ENCODE peak calls at places on chromosomes 6 and 20, in seven cellular contexts. A is SK-MEL-5; T is activated CD8-positive, alpha-beta memory T cell treated with anti-CD3 and anti-CD28 coated beads, Interleukin-2, amount 50 U/mL, for 4 hours; S is foreskin fibroblast; Y is vagina; O is GM06990; G is tibial nerve. K is an unnamed sample.

GRCh38 chr6:13397359-13398080 is 69.2 kb upstream of the TBC1D7 start:
- DNase-seq in A (no peak), O (peak), S (no peak), T (no peak), Y (no peak), G (no peak), K (no peak)

GRCh38 chr6:123338394-123338793 is 298.4 kb downstream of the TRDN start:
- DNase-seq in Y (no peak), O (no peak), S (no peak), A (peak), T (no peak), G (no peak), K (no peak)

GRCh38 chr6:72551470-72551869 is 70.4 kb upstream of the KCNQ5 start:
- DNase-seq in T (no peak), A (no peak), O (no peak), Y (no peak), S (no peak), G (no peak), K (no peak)

GRCh38 chr6:31567531-31568370 is 4.3 kb upstream of the LTA start:
- DNase-seq in G (no peak), A (no peak), O (no peak), Y (no peak), T (no peak), S (no peak), K (no peak)

GRCh38 chr6:152301021-152301805 is 335.9 kb downstream of the SYNE1 start:
- DNase-seq in G (no peak), S (peak), Y (no peak), O (no peak), A (no peak), T (no peak), K (no peak)

GRCh38 chr6:129385117-129385516 is 324.9 kb downstream of the ARHGAP18 start:
- DNase-seq in O (no peak), Y (no peak), T (no peak), G (no peak), A (no peak), S (no peak), K (no peak)

GRCh38 chr6:30598912-30599624 is 18.0 kb downstream of the PPP1R10 start:
- DNase-seq in G (no peak), O (no peak), A (no peak), S (no peak), Y (no peak), T (no peak), K (no peak)

GRCh38 chr20:34923414-34923813 is 32.2 kb downstream of the GSS start:
- DNase-seq in G (no peak), S (no peak), T (no peak), Y (no peak), O (no peak), A (no peak), K (no peak)

GRCh38 chr20:53343433-53343832 is 250.2 kb downstream of the ZNF217 start:
- DNase-seq in G (no peak), Y (no peak), A (no peak), T (no peak), S (no peak), O (no peak), K (no peak)

GRCh38 chr6:84583784-84584183 is 180.6 kb downstream of the TBX18 start:
- DNase-seq in Y (no peak), O (no peak), A (no peak), G (no peak), S (no peak), T (no peak), K (no peak)

GRCh38 chr6:146946559-146946958 is 257.7 kb upstream of the STXBP5 start:
- DNase-seq in A (no peak), S (no peak), Y (no peak), O (no peak), T (no peak), G (no peak), K (no peak)

GRCh38 chr20:4052554-4052953 is 37.2 kb upstream of the RNF24 start:
- DNase-seq in S (no peak), G (no peak), A (no peak), O (no peak), T (no peak), Y (peak), K (no peak)

GRCh38 chr6:108638993-108639392 is 78.3 kb downstream of the FOXO3 start:
- DNase-seq in Y (no peak), G (no peak), O (no peak), T (no peak), S (no peak), A (no peak), K (no peak)

K was measured in esophagus squamous epithelium.